ENCODE peak calls at places on chromosomes 3 and 15, in four cellular contexts. One of them, this sample, is unnamed.

GRCh38 chr3:24349367-24350019 is 145.2 kb downstream of the THRB start:
- DNase-seq in left ventricle myocardium inferior: no peak
- DNase-seq in right cardiac atrium: no peak
- DNase-seq in aorta: no peak
- DNase-seq in this sample: no peak

GRCh38 chr3:43279082-43279481 is 7.3 kb upstream of the SNRK start:
- DNase-seq in left ventricle myocardium inferior: no peak
- DNase-seq in right cardiac atrium: no peak
- DNase-seq in aorta: no peak
- DNase-seq in this sample: no peak

GRCh38 chr15:62779041-62779810 is 263.3 kb upstream of the TPM1 start:
- DNase-seq in left ventricle myocardium inferior: peak; percentile 50
- DNase-seq in right cardiac atrium: no peak
- DNase-seq in aorta: no peak
- DNase-seq in this sample: no peak

GRCh38 chr3:72520690-72521308 is 327.4 kb downstream of the SHQ1 start:
- DNase-seq in left ventricle myocardium inferior: no peak
- DNase-seq in right cardiac atrium: no peak
- DNase-seq in aorta: no peak
- DNase-seq in this sample: no peak

GRCh38 chr15:49115062-49115461 is 40.3 kb downstream of the COPS2 start:
- DNase-seq in left ventricle myocardium inferior: no peak
- DNase-seq in right cardiac atrium: no peak
- DNase-seq in aorta: no peak
- DNase-seq in this sample: no peak

GRCh38 chr15:69807752-69808151 is 290.0 kb downstream of the TLE3 start:
- DNase-seq in left ventricle myocardium inferior: no peak
- DNase-seq in right cardiac atrium: no peak
- DNase-seq in aorta: peak; percentile 58
- DNase-seq in this sample: no peak

GRCh38 chr3:67620869-67621268 is 33.5 kb downstream of the SUCLG2 start:
- DNase-seq in left ventricle myocardium inferior: no peak
- DNase-seq in right cardiac atrium: no peak
- DNase-seq in aorta: no peak
- DNase-seq in this sample: no peak

GRCh38 chr3:133934996-133935842 is 39.5 kb upstream of the RAB6B start:
- DNase-seq in left ventricle myocardium inferior: no peak
- DNase-seq in right cardiac atrium: no peak
- DNase-seq in aorta: no peak
- DNase-seq in this sample: no peak

GRCh38 chr3:156665296-156665695 is 9.1 kb upstream of the TIPARP start:
- DNase-seq in left ventricle myocardium inferior: no peak
- DNase-seq in right cardiac atrium: no peak
- DNase-seq in aorta: no peak
- DNase-seq in this sample: no peak

GRCh38 chr3:58434511-58434910 is 879 bp upstream of the PDHB start:
- DNase-seq in left ventricle myocardium inferior: no peak
- DNase-seq in right cardiac atrium: no peak
- DNase-seq in aorta: no peak
- DNase-seq in this sample: no peak
- H3K4me1 ChIP-seq in left ventricle myocardium inferior: peaks cover 45% of the 10 kb centered on the region
- H3K4me1 ChIP-seq in right cardiac atrium: no peaks in the 10 kb centered on the region
- H3K4me1 ChIP-seq in aorta: no peaks in the 10 kb centered on the region
- H3K4me1 ChIP-seq in this sample: peaks cover 21% of the 10 kb centered on the region

GRCh38 chr3:52227766-52228165 is 2.3 kb upstream of the TLR9 start:
- DNase-seq in left ventricle myocardium inferior: no peak
- DNase-seq in right cardiac atrium: no peak
- DNase-seq in aorta: peak; percentile 32
- DNase-seq in this sample: no peak
- H3K4me1 ChIP-seq in left ventricle myocardium inferior: peaks cover 16% of the 10 kb centered on the region
- H3K4me1 ChIP-seq in right cardiac atrium: no peaks in the 10 kb centered on the region
- H3K4me1 ChIP-seq in aorta: no peaks in the 10 kb centered on the region
- H3K4me1 ChIP-seq in this sample: peaks cover 35% of the 10 kb centered on the region

DNA sequence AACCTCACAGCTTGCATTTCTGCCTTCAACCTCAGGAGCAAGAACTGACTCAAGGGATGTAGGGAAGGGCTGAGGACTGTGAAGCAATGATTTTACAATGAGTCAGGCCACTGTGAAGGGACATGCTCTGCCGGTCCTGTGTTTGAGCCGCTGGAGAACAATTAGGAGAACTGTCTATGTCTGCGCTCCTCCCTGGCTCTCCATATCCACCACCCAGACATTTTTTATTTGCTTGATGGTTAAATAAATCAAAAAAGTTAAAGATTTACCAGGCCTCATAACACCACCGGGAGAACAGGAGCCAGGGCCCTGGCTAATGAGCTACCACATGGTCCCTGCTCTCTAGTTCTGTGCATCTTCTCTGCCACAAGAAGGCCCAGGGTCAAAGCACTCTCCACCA is 29.6 kb downstream of the SEC61A1 start:
- DNase-seq in left ventricle myocardium inferior: no peak
- DNase-seq in right cardiac atrium: no peak
- DNase-seq in aorta: no peak
- DNase-seq in this sample: no peak
- H3K4me1 ChIP-seq in left ventricle myocardium inferior: peaks cover 85% of the 10 kb centered on the region
- H3K4me1 ChIP-seq in right cardiac atrium: peaks cover 13% of the 10 kb centered on the region
- H3K4me1 ChIP-seq in aorta: no peaks in the 10 kb centered on the region
- H3K4me1 ChIP-seq in this sample: no peaks in the 10 kb centered on the region

GRCh38 chr15:64843996-64844395 is 2.3 kb downstream of the PLEKHO2 start:
- DNase-seq in left ventricle myocardium inferior: no peak
- DNase-seq in right cardiac atrium: peak; percentile 51
- DNase-seq in aorta: no peak
- DNase-seq in this sample: no peak

GRCh38 chr15:64845826-64846225 is 4.1 kb downstream of the PLEKHO2 start:
- DNase-seq in left ventricle myocardium inferior: no peak
- DNase-seq in right cardiac atrium: peak; percentile 62
- DNase-seq in aorta: peak; percentile 50
- DNase-seq in this sample: no peak

GRCh38 chr15:64844576-64845140 is 2.9 kb downstream of the PLEKHO2 start:
- DNase-seq in left ventricle myocardium inferior: no peak
- DNase-seq in right cardiac atrium: peak; percentile 22
- DNase-seq in aorta: peak; percentile 40
- DNase-seq in this sample: no peak

GRCh38 chr15:64846246-64846645 is 4.5 kb downstream of the PLEKHO2 start:
- DNase-seq in left ventricle myocardium inferior: no peak
- DNase-seq in right cardiac atrium: peak; percentile 56
- DNase-seq in aorta: no peak
- DNase-seq in this sample: no peak

DNA sequence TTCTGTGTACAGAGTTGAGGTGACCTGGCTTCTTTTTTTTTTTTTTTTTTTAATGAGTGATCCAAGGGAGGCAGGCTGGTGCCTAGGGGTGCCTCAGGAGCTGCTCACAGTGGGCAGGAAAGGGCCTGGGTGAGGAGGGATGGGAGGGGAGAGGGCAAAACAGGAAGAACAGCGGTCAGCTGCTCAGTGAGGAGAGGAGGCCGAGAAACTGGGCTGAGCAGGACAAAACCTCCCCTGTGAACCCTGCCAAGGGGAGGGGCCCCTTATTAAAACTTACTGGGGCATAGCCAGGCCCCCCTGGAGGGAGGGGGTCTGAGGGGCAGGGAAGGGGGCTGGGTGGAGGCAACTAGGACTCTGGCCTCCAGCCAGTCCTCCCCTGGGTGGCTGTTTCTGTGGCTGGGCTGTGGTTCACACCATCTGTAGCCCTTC is 3.5 kb downstream of the PLEKHO2 start:
- DNase-seq in left ventricle myocardium inferior: peak; percentile 50
- DNase-seq in right cardiac atrium: peak; percentile 89
- DNase-seq in aorta: peak; percentile 76
- DNase-seq in this sample: no peak
- H3K4me1 ChIP-seq in left ventricle myocardium inferior: peaks cover 74% of the 10 kb centered on the region
- H3K4me1 ChIP-seq in right cardiac atrium: peaks cover 13% of the 10 kb centered on the region
- H3K4me1 ChIP-seq in aorta: no peaks in the 10 kb centered on the region
- H3K4me1 ChIP-seq in this sample: peaks cover 48% of the 10 kb centered on the region

GRCh38 chr3:8458235-8458634 is 43.4 kb upstream of the LMCD1 start:
- DNase-seq in left ventricle myocardium inferior: no peak
- DNase-seq in right cardiac atrium: no peak
- DNase-seq in aorta: no peak
- DNase-seq in this sample: no peak

GRCh38 chr3:8457039-8457438 is 44.6 kb upstream of the LMCD1 start:
- DNase-seq in left ventricle myocardium inferior: no peak
- DNase-seq in right cardiac atrium: no peak
- DNase-seq in aorta: no peak
- DNase-seq in this sample: no peak

GRCh38 chr3:8455451-8456117 is 46.0 kb upstream of the LMCD1 start:
- DNase-seq in left ventricle myocardium inferior: no peak
- DNase-seq in right cardiac atrium: no peak
- DNase-seq in aorta: no peak
- DNase-seq in this sample: no peak

GRCh38 chr3:8458711-8459110 is 42.9 kb upstream of the LMCD1 start:
- DNase-seq in left ventricle myocardium inferior: no peak
- DNase-seq in right cardiac atrium: peak; percentile 59
- DNase-seq in aorta: peak; percentile 77
- DNase-seq in this sample: no peak

GRCh38 chr3:8456118-8456811 is 45.4 kb upstream of the LMCD1 start:
- DNase-seq in left ventricle myocardium inferior: no peak
- DNase-seq in right cardiac atrium: no peak
- DNase-seq in aorta: no peak
- DNase-seq in this sample: no peak
- H3K4me1 ChIP-seq in left ventricle myocardium inferior: peaks cover 8% of the 10 kb centered on the region
- H3K4me1 ChIP-seq in right cardiac atrium: peaks cover 5% of the 10 kb centered on the region
- H3K4me1 ChIP-seq in aorta: peaks cover 23% of the 10 kb centered on the region
- H3K4me1 ChIP-seq in this sample: no peaks in the 10 kb centered on the region

This sample was measured in DND-41.